ENCODE peak calls at places on chromosomes 5 and 9, in six cellular contexts. One of them, this sample, is unnamed.
A peak's percentile ranks its signal among the peaks of the same experiment; 100 is the strongest.

GRCh38 chr5:36658016-36658415 is 51.6 kb downstream of the SLC1A3 start:
- DNase-seq in HepG2: no peak
- DNase-seq in endothelial cell of umbilical vein: no peak
- DNase-seq in A549: no peak
- DNase-seq in GM12878: no peak
- DNase-seq in K562: no peak
- DNase-seq in this sample: no peak

GRCh38 chr5:138953370-138954256 is 78.5 kb upstream of the LRRTM2 start:
- DNase-seq in A549: no peak
- DNase-seq in K562: no peak
- DNase-seq in GM12878: no peak
- DNase-seq in endothelial cell of umbilical vein: peak; percentile 66
- DNase-seq in HepG2: no peak
- DNase-seq in this sample: peak; percentile 89

GRCh38 chr5:44332360-44332971 is 56.8 kb downstream of the FGF10 start:
- DNase-seq in endothelial cell of umbilical vein: peak; percentile 52
- DNase-seq in A549: peak; percentile 4
- DNase-seq in GM12878: no peak
- DNase-seq in HepG2: peak; percentile 17
- DNase-seq in K562: peak; percentile 31
- DNase-seq in this sample: peak; percentile 59

GRCh38 chr9:91809581-91810285 is 140.3 kb downstream of the ROR2 start:
- DNase-seq in A549: no peak
- DNase-seq in GM12878: no peak
- DNase-seq in endothelial cell of umbilical vein: no peak
- DNase-seq in K562: no peak
- DNase-seq in HepG2: no peak
- DNase-seq in this sample: no peak

GRCh38 chr9:109349431-109349846 is 28.6 kb upstream of the EPB41L4B start:
- DNase-seq in A549: peak; percentile 13
- DNase-seq in endothelial cell of umbilical vein: no peak
- DNase-seq in K562: no peak
- DNase-seq in GM12878: no peak
- DNase-seq in HepG2: no peak
- DNase-seq in this sample: no peak

GRCh38 chr5:33734541-33734940 is 157.2 kb downstream of the ADAMTS12 start:
- DNase-seq in A549: no peak
- DNase-seq in endothelial cell of umbilical vein: no peak
- DNase-seq in K562: no peak
- DNase-seq in HepG2: no peak
- DNase-seq in GM12878: no peak
- DNase-seq in this sample: no peak

GRCh38 chr9:98864257-98865180 is 57.0 kb downstream of the GALNT12 start:
- DNase-seq in HepG2: no peak
- DNase-seq in endothelial cell of umbilical vein: no peak
- DNase-seq in K562: no peak
- DNase-seq in A549: no peak
- DNase-seq in GM12878: no peak
- DNase-seq in this sample: no peak

GRCh38 chr9:6938447-6938846 is 180.7 kb downstream of the KDM4C start:
- DNase-seq in endothelial cell of umbilical vein: no peak
- DNase-seq in A549: no peak
- DNase-seq in K562: no peak
- DNase-seq in GM12878: no peak
- DNase-seq in HepG2: peak; percentile 36
- DNase-seq in this sample: peak; percentile 34

GRCh38 chr5:172285226-172286143 is 1.9 kb upstream of the UBTD2 start:
- DNase-seq in HepG2: no peak
- DNase-seq in A549: no peak
- DNase-seq in K562: no peak
- DNase-seq in GM12878: no peak
- DNase-seq in endothelial cell of umbilical vein: no peak
- DNase-seq in this sample: peak; percentile 18

GRCh38 chr5:78533356-78533755 is 115.2 kb downstream of the LHFPL2 start:
- DNase-seq in HepG2: peak; percentile 30
- DNase-seq in A549: peak; percentile 26
- DNase-seq in endothelial cell of umbilical vein: peak; percentile 66
- DNase-seq in GM12878: no peak
- DNase-seq in K562: peak; percentile 31
- DNase-seq in this sample: peak; percentile 47

GRCh38 chr5:78536797-78537196 is 111.8 kb downstream of the LHFPL2 start:
- DNase-seq in HepG2: no peak
- DNase-seq in endothelial cell of umbilical vein: no peak
- DNase-seq in K562: no peak
- DNase-seq in A549: no peak
- DNase-seq in GM12878: no peak
- DNase-seq in this sample: no peak

GRCh38 chr5:78537406-78537805 is 111.2 kb downstream of the LHFPL2 start:
- DNase-seq in A549: no peak
- DNase-seq in HepG2: no peak
- DNase-seq in GM12878: no peak
- DNase-seq in K562: no peak
- DNase-seq in endothelial cell of umbilical vein: no peak
- DNase-seq in this sample: no peak

GRCh38 chr5:78537821-78538220 is 110.8 kb downstream of the LHFPL2 start:
- DNase-seq in GM12878: no peak
- DNase-seq in HepG2: peak; percentile 22
- DNase-seq in K562: peak; percentile 31
- DNase-seq in endothelial cell of umbilical vein: peak; percentile 61
- DNase-seq in A549: peak; percentile 36
- DNase-seq in this sample: peak; percentile 67

DNA sequence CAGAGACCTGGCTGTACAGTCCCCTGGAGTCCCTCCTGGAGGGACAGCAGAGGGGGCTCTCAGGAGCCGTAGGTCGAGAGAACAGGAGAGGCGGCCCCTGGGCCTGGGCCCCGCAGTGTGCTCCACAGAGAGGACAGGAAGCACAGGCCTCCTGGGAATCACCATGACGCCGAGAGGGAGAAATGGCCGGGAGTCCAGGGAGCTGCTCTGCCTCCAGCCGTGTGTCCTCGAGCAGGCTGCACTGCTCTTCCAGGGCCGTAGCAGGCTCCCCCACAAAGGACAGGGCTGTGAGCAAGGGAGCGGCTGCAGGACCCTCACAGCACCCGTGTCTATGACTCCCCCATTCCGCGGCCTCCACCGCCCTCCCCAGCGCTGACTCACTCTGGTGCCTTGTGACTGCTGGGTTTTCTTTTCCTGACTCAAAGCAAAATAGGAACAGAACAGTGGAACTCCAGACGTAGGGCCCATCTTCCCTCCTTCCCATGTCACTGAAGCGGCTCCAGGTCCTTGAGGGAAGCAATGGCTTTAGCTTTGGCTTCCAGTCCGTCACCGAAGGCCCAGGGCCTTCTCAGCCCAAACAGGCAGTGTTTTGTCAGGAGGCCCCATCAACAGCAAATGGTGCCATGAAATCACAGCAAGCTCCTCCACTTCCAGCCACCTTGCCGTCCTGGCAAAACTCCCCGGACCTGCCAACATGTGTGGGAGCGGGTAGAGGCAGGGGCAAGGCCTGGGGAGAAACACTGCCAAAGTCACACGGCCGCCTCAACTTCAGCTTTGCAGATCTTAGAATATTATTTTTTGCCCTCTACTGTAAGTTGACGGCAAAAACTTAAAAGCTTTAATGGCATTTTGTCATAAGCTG is 114.2 kb downstream of the LHFPL2 start:
- DNase-seq in GM12878: no peak
- DNase-seq in K562: peak; percentile 24
- DNase-seq in HepG2: no peak
- DNase-seq in endothelial cell of umbilical vein: no peak
- DNase-seq in A549: no peak
- DNase-seq in this sample: peak; percentile 53
- TF ChIP-seq POLR2A in GM12878: no peak
- TF ChIP-seq POLR2A in K562: no peak
- TF ChIP-seq POLR2A in HepG2: no peak
- TF ChIP-seq POLR2A in endothelial cell of umbilical vein: no peak
- TF ChIP-seq POLR2A in A549: no peak
- TF ChIP-seq POLR2A in this sample: no peak

GRCh38 chr5:136036293-136036911 is 7.6 kb downstream of the TGFBI start:
- DNase-seq in A549: no peak
- DNase-seq in endothelial cell of umbilical vein: no peak
- DNase-seq in K562: no peak
- DNase-seq in HepG2: no peak
- DNase-seq in GM12878: no peak
- DNase-seq in this sample: no peak
- TF ChIP-seq MYC in A549: no peak
- TF ChIP-seq MYC in endothelial cell of umbilical vein: no peak
- TF ChIP-seq MYC in K562: no peak
- TF ChIP-seq MYC in HepG2: no peak
- TF ChIP-seq MYC in GM12878: no peak
- TF ChIP-seq MYC in this sample: no peak

GRCh38 chr5:68253612-68254341 is 38.2 kb downstream of the PIK3R1 start:
- DNase-seq in A549: no peak
- DNase-seq in GM12878: no peak
- DNase-seq in endothelial cell of umbilical vein: no peak
- DNase-seq in HepG2: no peak
- DNase-seq in K562: no peak
- DNase-seq in this sample: no peak

GRCh38 chr5:68250662-68251298 is 35.2 kb downstream of the PIK3R1 start:
- DNase-seq in endothelial cell of umbilical vein: peak; percentile 55
- DNase-seq in HepG2: no peak
- DNase-seq in K562: no peak
- DNase-seq in A549: no peak
- DNase-seq in GM12878: no peak
- DNase-seq in this sample: no peak

GRCh38 chr5:68252678-68253520 is 37.3 kb downstream of the PIK3R1 start:
- DNase-seq in A549: peak; percentile 67
- DNase-seq in GM12878: no peak
- DNase-seq in HepG2: peak; percentile 63
- DNase-seq in endothelial cell of umbilical vein: peak; percentile 73
- DNase-seq in K562: peak; percentile 19
- DNase-seq in this sample: peak; percentile 69

GRCh38 chr5:68251386-68251785 is 35.8 kb downstream of the PIK3R1 start:
- DNase-seq in HepG2: no peak
- DNase-seq in endothelial cell of umbilical vein: peak; percentile 63
- DNase-seq in A549: no peak
- DNase-seq in GM12878: no peak
- DNase-seq in K562: no peak
- DNase-seq in this sample: peak; percentile 18

GRCh38 chr5:68251804-68252648 is 36.5 kb downstream of the PIK3R1 start:
- DNase-seq in HepG2: no peak
- DNase-seq in A549: no peak
- DNase-seq in K562: no peak
- DNase-seq in endothelial cell of umbilical vein: no peak
- DNase-seq in GM12878: no peak
- DNase-seq in this sample: no peak
- TF ChIP-seq POLR2A in HepG2: no peak
- TF ChIP-seq POLR2A in A549: no peak
- TF ChIP-seq POLR2A in K562: no peak
- TF ChIP-seq POLR2A in endothelial cell of umbilical vein: no peak
- TF ChIP-seq POLR2A in GM12878: no peak
- TF ChIP-seq POLR2A in this sample: no peak

GRCh38 chr5:58437661-58438060 is 22.2 kb downstream of the PLK2 start:
- DNase-seq in endothelial cell of umbilical vein: peak; percentile 15
- DNase-seq in K562: no peak
- DNase-seq in HepG2: no peak
- DNase-seq in A549: no peak
- DNase-seq in GM12878: no peak
- DNase-seq in this sample: no peak
- TF ChIP-seq MYC in endothelial cell of umbilical vein: no peak
- TF ChIP-seq MYC in K562: no peak
- TF ChIP-seq MYC in HepG2: no peak
- TF ChIP-seq MYC in A549: no peak
- TF ChIP-seq MYC in GM12878: no peak
- TF ChIP-seq MYC in this sample: no peak

DNA sequence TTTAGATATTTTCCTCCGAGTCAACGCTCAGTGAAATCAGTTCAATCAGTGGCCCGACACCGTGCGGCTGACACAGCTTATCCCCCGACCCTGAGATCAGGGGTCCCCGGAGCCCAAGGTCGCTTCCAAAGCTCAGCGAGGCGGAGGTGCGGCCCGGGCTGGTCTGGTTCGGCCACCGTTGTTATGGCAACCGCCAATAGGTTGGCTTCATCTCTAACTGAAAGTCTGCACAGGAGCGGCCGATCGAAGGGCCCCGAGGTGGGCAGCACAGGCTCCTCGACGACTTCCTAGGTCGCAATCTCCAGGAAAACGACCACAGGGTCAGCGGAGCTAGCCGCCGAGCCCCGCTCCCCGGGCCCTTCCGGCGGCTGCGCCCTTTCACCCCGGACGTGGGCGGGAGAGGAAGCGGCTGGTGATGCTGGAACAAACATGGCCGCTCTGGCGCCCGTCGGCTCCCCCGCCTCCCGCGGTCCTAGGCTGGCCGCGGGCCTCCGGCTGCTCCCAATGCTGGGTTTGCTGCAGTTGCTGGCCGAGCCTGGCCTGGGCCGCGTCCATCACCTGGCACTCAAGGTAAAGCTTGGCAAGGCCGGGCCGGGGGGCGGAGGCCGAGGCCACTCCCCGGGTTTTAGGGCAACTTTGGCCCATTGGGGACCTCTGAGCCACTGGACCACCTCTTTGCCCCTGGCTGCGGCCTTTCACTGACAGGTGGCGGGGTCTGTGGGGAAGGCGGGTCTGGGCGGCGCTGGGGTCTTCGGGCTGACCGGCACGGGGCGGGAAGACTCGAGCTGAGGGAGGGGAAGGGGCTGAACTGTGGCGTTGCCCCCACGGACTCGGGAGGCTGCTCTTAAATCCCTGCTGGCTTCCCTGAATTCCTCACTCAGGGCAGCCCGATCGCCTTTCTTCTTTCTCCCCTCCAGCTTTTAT is at the start of gene GPR107:
- DNase-seq in A549: peak; percentile 92
- DNase-seq in HepG2: peak; percentile 61
- DNase-seq in endothelial cell of umbilical vein: peak; percentile 78
- DNase-seq in K562: peak; percentile 92
- DNase-seq in GM12878: no peak
- DNase-seq in this sample: peak; percentile 81
- TF ChIP-seq POLR2A in A549: peak; percentile 83
- TF ChIP-seq POLR2A in HepG2: peak; percentile 79
- TF ChIP-seq POLR2A in endothelial cell of umbilical vein: peak; percentile 92
- TF ChIP-seq POLR2A in K562: peak; percentile 89
- TF ChIP-seq POLR2A in GM12878: peak; percentile 85
- TF ChIP-seq POLR2A in this sample: peak; percentile 74